ENCODE peak calls at places on chromosome 16, in six cellular contexts. T is HAP-1, O is tibial artery, U is fibroblast of mammary gland, R is kidney epithelial cell, F is neuronal stem cell. Q is an unnamed sample.

GRCh38 chr16:75997606-75998005 is 271.3 kb upstream of the CPHXL start:
- DNase-seq in T (no peak), O (no peak), U (no peak), R (no peak), F (no peak), Q (no peak)

GRCh38 chr16:87930456-87930855 is 5.9 kb downstream of the CA5A start:
- DNase-seq in T (no peak), O (no peak), U (no peak), R (no peak), F (no peak), Q (no peak)

GRCh38 chr16:17312100-17312732 is 158.5 kb downstream of the XYLT1 start:
- DNase-seq in T (no peak), O (no peak), U (no peak), R (no peak), F (no peak), Q (no peak)

GRCh38 chr16:26240807-26241206 is 549.0 kb downstream of the HS3ST4 start:
- DNase-seq in T (no peak), O (no peak), U (no peak), R (no peak), F (no peak), Q (no peak)

GRCh38 chr16:80346160-80346632 is 194.6 kb upstream of the DYNLRB2 start:
- DNase-seq in T (no peak), O (no peak), U (peak), R (no peak), F (peak), Q (no peak)

GRCh38 chr16:31253642-31254045 is 6.1 kb upstream of the ITGAM start:
- DNase-seq in T (no peak), O (peak), U (peak), R (no peak), F (no peak), Q (peak)

GRCh38 chr16:11793840-11794239 is 3.2 kb downstream of the ZC3H7A start:
- DNase-seq in T (no peak), O (no peak), U (no peak), R (no peak), F (no peak), Q (no peak)

GRCh38 chr16:28192811-28193529 is 18.8 kb downstream of the XPO6 start:
- DNase-seq in T (no peak), O (no peak), U (no peak), R (no peak), F (no peak), Q (peak)

GRCh38 chr16:65235339-65236177 is 113.7 kb upstream of the CDH11 start:
- DNase-seq in T (no peak), O (no peak), U (no peak), R (no peak), F (no peak), Q (no peak)

GRCh38 chr16:72645526-72645925 is 402.4 kb downstream of the ZFHX3 start:
- DNase-seq in T (no peak), O (no peak), U (peak), R (no peak), F (no peak), Q (no peak)

GRCh38 chr16:367333-367903 is 2.9 kb downstream of the MRPL28 start:
- DNase-seq in T (no peak), O (no peak), U (no peak), R (no peak), F (no peak), Q (no peak)

GRCh38 chr16:68072038-68072695 is 13.0 kb upstream of the NFATC3 start:
- DNase-seq in T (no peak), O (no peak), U (peak), R (no peak), F (no peak), Q (peak)

GRCh38 chr16:54231336-54231735 is 55.3 kb downstream of the IRX3 start:
- DNase-seq in T (no peak), O (no peak), U (no peak), R (no peak), F (no peak), Q (no peak)

GRCh38 chr16:54657058-54657708 is 273.5 kb upstream of the IRX5 start:
- DNase-seq in T (no peak), O (peak), U (peak), R (no peak), F (no peak), Q (peak)

GRCh38 chr16:5895137-5895536 is 797.5 kb upstream of the EEF2KMT start:
- DNase-seq in T (no peak), O (no peak), U (no peak), R (no peak), F (no peak), Q (no peak)

GRCh38 chr16:426115-426905 is 861 bp downstream of the RAB11FIP3 start:
- DNase-seq in T (no peak), O (no peak), U (peak), R (no peak), F (no peak), Q (no peak)

GRCh38 chr16:13835357-13835756 is 84.6 kb upstream of the ERCC4 start:
- DNase-seq in T (no peak), O (no peak), U (no peak), R (no peak), F (no peak), Q (no peak)

GRCh38 chr16:86570542-86571196 is 4.0 kb downstream of the FOXC2 start:
- DNase-seq in T (no peak), O (no peak), U (no peak), R (no peak), F (no peak), Q (no peak)

GRCh38 chr16:76292218-76292617 is 15.0 kb downstream of the CNTNAP4 start:
- DNase-seq in T (no peak), O (no peak), U (no peak), R (no peak), F (no peak), Q (no peak)

GRCh38 chr16:10624527-10624926 is 44.1 kb upstream of the EMP2 start:
- DNase-seq in T (no peak), O (no peak), U (no peak), R (no peak), F (no peak), Q (no peak)

GRCh38 chr16:9092282-9092962 is 978 bp downstream of the HAPSTR1 start:
- DNase-seq in T (no peak), O (peak), U (no peak), R (no peak), F (peak), Q (peak)

GRCh38 chr16:67942200-67942509 is 1.8 kb downstream of the LCAT start:
- DNase-seq in T (no peak), O (peak), U (peak), R (no peak), F (no peak), Q (no peak)

GRCh38 chr16:31471875-31472558 is at the start of gene TGFB1I1:
- DNase-seq in T (no peak), O (peak), U (peak), R (no peak), F (no peak), Q (no peak)

GRCh38 chr16:16158741-16159374 is 64.4 kb downstream of the ABCC6 start:
- DNase-seq in T (no peak), O (no peak), U (peak), R (no peak), F (no peak), Q (no peak)

GRCh38 chr16:28136751-28137434 is 73.4 kb upstream of the GSG1L start:
- DNase-seq in T (no peak), O (no peak), U (no peak), R (no peak), F (no peak), Q (no peak)

GRCh38 chr16:73510852-73511251 is 462.9 kb upstream of the ZFHX3 start:
- DNase-seq in T (no peak), O (no peak), U (no peak), R (no peak), F (no peak), Q (no peak)

GRCh38 chr16:51731160-51731559 is 580.1 kb upstream of the SALL1 start:
- DNase-seq in T (no peak), O (no peak), U (no peak), R (no peak), F (no peak), Q (no peak)

GRCh38 chr16:11016524-11016988 is 72.2 kb downstream of the CLEC16A start:
- DNase-seq in T (no peak), O (no peak), U (no peak), R (no peak), F (no peak), Q (no peak)

GRCh38 chr16:27863377-27863776 is 200.1 kb downstream of the GSG1L start:
- DNase-seq in T (no peak), O (no peak), U (no peak), R (no peak), F (no peak), Q (no peak)

GRCh38 chr16:75265911-75266701 is 14.7 kb upstream of the BCAR1 start:
- DNase-seq in T (peak), O (peak), U (peak), R (no peak), F (peak), Q (peak)

GRCh38 chr16:86906608-86907007 is 328.3 kb downstream of the FOXL1 start:
- DNase-seq in T (no peak), O (no peak), U (no peak), R (no peak), F (no peak), Q (no peak)

GRCh38 chr16:10103096-10103495 is 79.1 kb downstream of the GRIN2A start:
- DNase-seq in T (no peak), O (no peak), U (peak), R (no peak), F (no peak), Q (no peak)

GRCh38 chr16:82192665-82193064 is 22.6 kb upstream of the MPHOSPH6 start:
- DNase-seq in T (no peak), O (no peak), U (peak), R (no peak), F (no peak), Q (no peak)

GRCh38 chr16:77307764-77308561 is 108.8 kb downstream of the SYCE1L start:
- DNase-seq in T (no peak), O (no peak), U (peak), R (peak), F (no peak), Q (no peak)

GRCh38 chr16:23823475-23824407 is 12.0 kb upstream of the PRKCB start:
- DNase-seq in T (no peak), O (no peak), U (no peak), R (peak), F (no peak), Q (no peak)
- H3K4me3 ChIP-seq in T (no peak), O (no peak), U (no peak), R (no peak), F (no peak), Q (no peak)

DNA sequence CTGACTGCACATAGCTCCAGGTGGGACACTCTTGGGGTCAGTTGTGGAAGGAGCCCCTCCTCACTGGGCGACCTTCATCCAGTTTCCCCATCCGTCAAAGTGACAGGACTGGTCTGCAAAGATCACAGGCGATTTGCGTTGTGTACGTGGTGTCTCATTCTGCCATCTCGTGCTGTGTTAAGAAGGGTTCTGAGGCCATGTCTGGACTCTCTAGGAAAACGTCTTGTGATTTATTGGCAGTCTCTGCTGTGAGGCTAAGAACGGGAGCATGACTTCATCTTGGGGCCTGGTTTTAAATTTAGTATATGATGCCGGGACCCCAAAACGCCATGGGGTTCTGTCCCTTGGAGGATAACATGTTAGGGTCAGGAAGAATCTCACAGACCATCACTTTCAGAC is 65.2 kb upstream of the CIBAR2 start:
- DNase-seq in T (no peak), O (no peak), U (no peak), R (no peak), F (no peak), Q (no peak)
- H3K4me3 ChIP-seq in T (no peak), O (no peak), U (no peak), R (no peak), F (no peak), Q (no peak)

GRCh38 chr16:66370786-66371684 is 4.5 kb downstream of the CDH5 start:
- DNase-seq in T (no peak), O (peak), U (no peak), R (no peak), F (no peak), Q (peak)

GRCh38 chr16:66366433-66367299 is at the start of gene CDH5:
- DNase-seq in T (no peak), O (peak), U (no peak), R (no peak), F (no peak), Q (peak)

GRCh38 chr16:66372078-66372897 is 5.8 kb downstream of the CDH5 start:
- DNase-seq in T (no peak), O (peak), U (no peak), R (no peak), F (no peak), Q (peak)

GRCh38 chr16:66367968-66368891 is 1.7 kb downstream of the CDH5 start:
- DNase-seq in T (no peak), O (no peak), U (no peak), R (no peak), F (no peak), Q (no peak)

DNA sequence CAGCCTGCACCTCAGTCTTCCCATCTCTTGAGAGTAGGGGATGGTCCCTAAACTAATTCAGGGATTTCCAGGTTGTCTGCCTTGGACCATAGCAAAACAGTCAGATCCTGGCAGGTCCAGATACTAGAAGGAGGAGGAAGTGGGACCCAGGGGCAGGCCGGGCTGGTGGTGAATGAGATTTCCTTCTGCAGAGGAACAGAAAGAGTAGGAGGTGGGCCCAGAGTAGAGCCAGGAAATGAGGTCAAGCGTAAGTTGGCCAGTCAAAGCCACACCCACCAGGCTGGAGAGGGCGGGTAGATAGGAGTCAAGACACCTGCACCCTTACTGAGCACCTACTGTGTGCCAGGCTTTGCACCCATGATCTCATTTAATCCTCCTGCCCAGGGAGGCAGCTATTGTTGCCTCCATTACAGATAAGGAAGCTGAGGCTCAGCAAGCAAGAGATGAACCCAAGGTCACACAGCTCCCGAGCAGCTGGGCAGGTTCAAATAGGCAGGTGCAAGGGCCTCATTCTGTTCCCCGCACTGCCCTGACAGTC is 2.6 kb downstream of the CDH5 start:
- DNase-seq in T (no peak), O (no peak), U (no peak), R (no peak), F (no peak), Q (no peak)
- H3K4me3 ChIP-seq in T (no peak), O (no peak), U (no peak), R (no peak), F (no peak), Q (no peak)

GRCh38 chr16:70684146-70685060 is 1.4 kb downstream of the MTSS2 start:
- DNase-seq in T (no peak), O (no peak), U (no peak), R (no peak), F (no peak), Q (no peak)
- H3K4me3 ChIP-seq in T (peak), O (peak), U (peak), R (peak), F (peak), Q (no peak)

GRCh38 chr16:22192261-22193133 is 13.6 kb upstream of the EEF2K start:
- DNase-seq in T (peak), O (peak), U (peak), R (no peak), F (no peak), Q (peak)
- H3K4me3 ChIP-seq in T (no peak), O (peak), U (peak), R (no peak), F (peak), Q (no peak)

GRCh38 chr16:89190150-89190958 is 10.0 kb downstream of the SLC22A31 start:
- DNase-seq in T (no peak), O (no peak), U (no peak), R (no peak), F (no peak), Q (no peak)

GRCh38 chr16:89193021-89193575 is 7.2 kb downstream of the SLC22A31 start:
- DNase-seq in T (peak), O (no peak), U (peak), R (no peak), F (no peak), Q (no peak)

GRCh38 chr16:89189358-89190025 is 10.8 kb downstream of the SLC22A31 start:
- DNase-seq in T (no peak), O (no peak), U (no peak), R (no peak), F (no peak), Q (no peak)

GRCh38 chr16:89191901-89192184 is 8.5 kb downstream of the SLC22A31 start:
- DNase-seq in T (no peak), O (no peak), U (no peak), R (no peak), F (no peak), Q (no peak)

DNA sequence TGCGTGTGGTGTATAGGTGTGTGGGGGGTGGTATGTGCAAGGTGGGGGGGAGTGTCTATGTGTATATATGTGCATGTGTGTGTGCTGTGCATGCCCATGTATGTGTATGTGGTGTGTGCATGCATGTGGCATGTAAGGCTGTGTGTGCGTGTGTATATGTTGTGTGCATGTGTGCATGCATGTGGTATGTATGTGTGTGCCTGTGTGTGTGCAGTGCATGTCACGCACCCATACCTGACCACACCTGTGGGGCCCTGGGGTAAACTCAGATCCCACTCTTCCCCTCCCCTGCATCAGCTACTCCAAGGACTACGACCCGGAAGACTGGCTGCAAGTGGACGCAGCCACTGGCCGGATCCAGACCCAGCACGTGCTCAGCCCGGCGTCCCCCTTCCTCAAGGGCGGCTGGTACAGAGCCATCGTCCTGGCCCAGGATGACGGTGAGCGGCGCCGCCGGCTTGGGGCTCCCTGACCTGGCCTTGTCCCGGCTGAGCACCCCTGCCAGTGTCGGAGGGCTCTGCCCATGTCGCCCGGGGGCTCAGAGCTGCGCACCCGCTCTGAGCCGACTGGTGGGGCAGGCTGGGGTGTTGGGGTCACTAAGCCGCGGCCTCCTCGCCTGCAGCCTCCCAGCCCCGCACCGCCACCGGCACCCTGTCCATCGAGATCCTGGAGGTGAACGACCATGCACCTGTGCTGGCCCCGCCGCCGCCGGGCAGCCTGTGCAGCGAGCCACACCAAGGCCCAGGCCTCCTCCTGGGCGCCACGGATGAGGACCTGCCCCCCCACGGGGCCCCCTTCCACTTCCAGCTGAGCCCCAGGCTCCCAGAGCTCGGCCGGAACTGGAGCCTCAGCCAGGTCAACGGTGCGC is 9.1 kb downstream of the SLC22A31 start:
- DNase-seq in T (no peak), O (no peak), U (no peak), R (no peak), F (no peak), Q (no peak)
- H3K4me3 ChIP-seq in T (no peak), O (no peak), U (no peak), R (no peak), F (no peak), Q (no peak)

Q was measured in lower leg skin.